ENCODE peak calls at places on chromosome 15, in ten cellular contexts. S is breast epithelium, G is foreskin fibroblast, V is fibroblast of mammary gland, Q is endodermal cell, I is thyroid gland, A is heart left ventricle, M is heart right ventricle, H is psoas muscle, E is stomach. Y is an unnamed sample.

GRCh38 chr15:59304807-59305206 is 67.9 kb downstream of the MYO1E start:
- DNase-seq in S (no peak), G (no peak), V (no peak), Q (no peak), I (no peak), A (no peak), M (no peak), H (no peak), E (no peak), Y (no peak)

GRCh38 chr15:81301815-81302399 is 22.0 kb downstream of the STARD5 start:
- DNase-seq in S (no peak), G (no peak), V (no peak), Q (no peak), I (no peak), A (no peak), M (no peak), H (no peak), E (peak; percentile 44), Y (no peak)

GRCh38 chr15:55289573-55290360 is at the start of gene RAB27A:
- DNase-seq in S (peak; percentile 57), G (peak; percentile 90), V (peak; percentile 41), Q (peak; percentile 90), I (peak; percentile 84), A (peak; percentile 71), M (peak; percentile 70), H (peak; percentile 72), E (peak; percentile 85), Y (no peak)

GRCh38 chr15:85620321-85621044 is 174.2 kb downstream of the KLHL25 start:
- DNase-seq in S (no peak), G (peak; percentile 71), V (peak; percentile 93), Q (no peak), I (no peak), A (no peak), M (no peak), H (no peak), E (no peak), Y (no peak)

GRCh38 chr15:78906310-78906608 is 33.6 kb downstream of the MORF4L1 start:
- DNase-seq in S (no peak), G (peak; percentile 92), V (peak; percentile 92), Q (no peak), I (peak; percentile 87), A (peak; percentile 66), M (no peak), H (no peak), E (peak; percentile 69), Y (peak; percentile 76)

GRCh38 chr15:100043732-100044131 is 298.0 kb downstream of the ADAMTS17 start:
- DNase-seq in S (no peak), G (no peak), V (no peak), Q (peak; percentile 17), I (no peak), A (no peak), M (no peak), H (no peak), E (no peak), Y (no peak)

GRCh38 chr15:52236015-52236414 is 44.8 kb upstream of the GNB5 start:
- DNase-seq in S (no peak), G (peak; percentile 24), V (no peak), Q (no peak), I (no peak), A (no peak), M (no peak), H (no peak), E (no peak), Y (no peak)

GRCh38 chr15:65211157-65211982 is at the start of gene CILP:
- DNase-seq in S (no peak), G (peak; percentile 77), V (peak; percentile 42), Q (no peak), I (peak; percentile 52), A (peak; percentile 76), M (peak; percentile 54), H (peak; percentile 86), E (no peak), Y (no peak)

GRCh38 chr15:92645051-92645631 is 10.4 kb downstream of the FAM174B start:
- DNase-seq in S (peak; percentile 32), G (no peak), V (no peak), Q (no peak), I (peak; percentile 63), A (no peak), M (no peak), H (no peak), E (peak; percentile 65), Y (no peak)

GRCh38 chr15:90750186-90750585 is 33.0 kb downstream of the BLM start:
- DNase-seq in S (no peak), G (no peak), V (no peak), Q (no peak), I (no peak), A (no peak), M (no peak), H (no peak), E (no peak), Y (no peak)

GRCh38 chr15:33343275-33343674 is 32.5 kb downstream of the RYR3 start:
- DNase-seq in S (no peak), G (no peak), V (no peak), Q (no peak), I (no peak), A (no peak), M (no peak), H (no peak), E (no peak), Y (no peak)

GRCh38 chr15:57592836-57593420 is 1.2 kb downstream of the MYZAP start:
- DNase-seq in S (no peak), G (no peak), V (no peak), Q (no peak), I (no peak), A (peak; percentile 55), M (no peak), H (no peak), E (no peak), Y (no peak)
- H3K4me3 ChIP-seq in S (peak overlapping the region; percentile 70), G (no peak overlapping the region), V (no peak overlapping the region), Q (no peak overlapping the region), I (no peak overlapping the region), A (peak overlapping the region; percentile 79), M (peak overlapping the region; percentile 80), H (peak overlapping the region; percentile 74), E (peak overlapping the region; percentile 66), Y (no peak overlapping the region)

GRCh38 chr15:77863491-77864105 is 213.9 kb downstream of the TBC1D2B start:
- DNase-seq in S (no peak), G (no peak), V (no peak), Q (peak; percentile 38), I (no peak), A (no peak), M (no peak), H (peak; percentile 28), E (no peak), Y (no peak)

GRCh38 chr15:77865106-77865630 is 212.3 kb downstream of the TBC1D2B start:
- DNase-seq in S (no peak), G (no peak), V (no peak), Q (peak; percentile 31), I (no peak), A (no peak), M (no peak), H (peak; percentile 19), E (no peak), Y (no peak)

GRCh38 chr15:77866186-77866585 is 211.3 kb downstream of the TBC1D2B start:
- DNase-seq in S (no peak), G (no peak), V (no peak), Q (no peak), I (no peak), A (no peak), M (no peak), H (peak; percentile 9), E (no peak), Y (no peak)

GRCh38 chr15:77865701-77866100 is 211.8 kb downstream of the TBC1D2B start:
- DNase-seq in S (no peak), G (no peak), V (no peak), Q (peak; percentile 27), I (no peak), A (no peak), M (no peak), H (peak; percentile 17), E (no peak), Y (no peak)

GRCh38 chr15:77864211-77865105 is 213.1 kb downstream of the TBC1D2B start:
- DNase-seq in S (no peak), G (no peak), V (no peak), Q (peak; percentile 72), I (peak; percentile 77), A (no peak), M (no peak), H (peak; percentile 34), E (no peak), Y (no peak)
- TF ChIP-seq CTCF in S (no peak), G (no peak), V (no peak), Q (no peak), I (no peak), A (no peak), M (no peak), H (no peak), E (no peak), Y (peak; percentile 25)

GRCh38 chr15:88894819-88895767 is at the start of gene HAPLN3:
- DNase-seq in S (no peak), G (peak; percentile 73), V (peak; percentile 36), Q (peak; percentile 81), I (peak; percentile 47), A (no peak), M (peak; percentile 40), H (no peak), E (peak; percentile 49), Y (no peak)

GRCh38 chr15:88897456-88898194 is 2.3 kb upstream of the HAPLN3 start:
- DNase-seq in S (peak; percentile 89), G (peak; percentile 96), V (peak; percentile 74), Q (peak; percentile 77), I (peak; percentile 88), A (peak; percentile 84), M (peak; percentile 86), H (peak; percentile 96), E (peak; percentile 89), Y (no peak)

GRCh38 chr15:88896339-88897033 is 1.1 kb upstream of the HAPLN3 start:
- DNase-seq in S (no peak), G (no peak), V (no peak), Q (no peak), I (no peak), A (no peak), M (no peak), H (no peak), E (no peak), Y (no peak)

GRCh38 chr15:88898736-88899135 is 3.4 kb upstream of the HAPLN3 start:
- DNase-seq in S (no peak), G (no peak), V (no peak), Q (no peak), I (no peak), A (no peak), M (no peak), H (no peak), E (no peak), Y (no peak)

DNA sequence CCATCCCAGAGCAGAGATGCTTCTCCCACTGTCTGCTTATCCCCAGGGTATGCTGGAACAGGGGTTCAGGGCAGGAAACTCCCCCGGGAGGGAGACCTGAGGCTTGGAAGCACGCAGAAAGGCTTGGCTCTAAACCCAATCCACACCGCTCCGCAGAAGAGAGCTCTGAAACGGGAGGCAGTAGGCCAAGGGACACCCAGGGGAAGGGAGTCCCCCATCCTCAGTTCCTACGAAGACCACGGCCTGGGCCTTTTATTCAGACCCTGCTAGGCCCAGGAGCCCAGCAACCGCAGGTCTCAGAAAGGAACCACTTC is 1.8 kb upstream of the HAPLN3 start:
- DNase-seq in S (no peak), G (no peak), V (no peak), Q (no peak), I (no peak), A (no peak), M (no peak), H (no peak), E (no peak), Y (no peak)
- H3K4me3 ChIP-seq in S (peak overlapping the region; percentile 6), G (no peak overlapping the region), V (no peak overlapping the region), Q (no peak overlapping the region), I (no peak overlapping the region), A (no peak overlapping the region), M (no peak overlapping the region), H (no peak overlapping the region), E (no peak overlapping the region), Y (no peak overlapping the region)

GRCh38 chr15:44711089-44711355 is at the start of gene PATL2:
- DNase-seq in S (no peak), G (no peak), V (no peak), Q (no peak), I (no peak), A (no peak), M (no peak), H (no peak), E (no peak), Y (no peak)
- TF ChIP-seq CTCF in S (no peak), G (no peak), V (no peak), Q (no peak), I (no peak), A (no peak), M (no peak), H (no peak), E (no peak), Y (no peak)